ENCODE peak calls at places on chromosome 3, in six cellular contexts. One of them, this sample, is unnamed.

GRCh38 chr3:51712511-51712931 is 5.7 kb downstream of the GRM2 start:
- DNase-seq in stimulated activated CD4-positive, alpha-beta T cell treated with anti-CD3 and anti-CD28 coated beads, Interleukin-15, amount 100 ng/mL, for 24 hours: no peak
- DNase-seq in activated CD4-positive, alpha-beta T cell treated with anti-CD3 and anti-CD28 coated beads, Interleukin-2, amount 50 U/mL, for 24 hours: no peak
- DNase-seq in NCI-H1694 treated with DMSO at 0.1 percent for 48 hours: no peak
- DNase-seq in RWPE1: no peak
- DNase-seq in NCI-H1105: no peak
- DNase-seq in this sample: no peak

GRCh38 chr3:99119312-99119810 is 217.9 kb upstream of the DCBLD2 start:
- DNase-seq in NCI-H1105: no peak
- DNase-seq in RWPE1: no peak
- DNase-seq in NCI-H1694 treated with DMSO at 0.1 percent for 48 hours: no peak
- DNase-seq in activated CD4-positive, alpha-beta T cell treated with anti-CD3 and anti-CD28 coated beads, Interleukin-2, amount 50 U/mL, for 24 hours: no peak
- DNase-seq in stimulated activated CD4-positive, alpha-beta T cell treated with anti-CD3 and anti-CD28 coated beads, Interleukin-15, amount 100 ng/mL, for 24 hours: no peak
- DNase-seq in this sample: no peak

GRCh38 chr3:150426292-150426691 is 18.2 kb downstream of the TSC22D2 start:
- DNase-seq in NCI-H1105: no peak
- DNase-seq in NCI-H1694 treated with DMSO at 0.1 percent for 48 hours: no peak
- DNase-seq in stimulated activated CD4-positive, alpha-beta T cell treated with anti-CD3 and anti-CD28 coated beads, Interleukin-15, amount 100 ng/mL, for 24 hours: no peak
- DNase-seq in RWPE1: no peak
- DNase-seq in activated CD4-positive, alpha-beta T cell treated with anti-CD3 and anti-CD28 coated beads, Interleukin-2, amount 50 U/mL, for 24 hours: no peak
- DNase-seq in this sample: no peak

GRCh38 chr3:129278970-129279906 is 568 bp downstream of the HMCES start:
- DNase-seq in stimulated activated CD4-positive, alpha-beta T cell treated with anti-CD3 and anti-CD28 coated beads, Interleukin-15, amount 100 ng/mL, for 24 hours: peak
- DNase-seq in RWPE1: peak
- DNase-seq in NCI-H1105: peak
- DNase-seq in NCI-H1694 treated with DMSO at 0.1 percent for 48 hours: peak
- DNase-seq in activated CD4-positive, alpha-beta T cell treated with anti-CD3 and anti-CD28 coated beads, Interleukin-2, amount 50 U/mL, for 24 hours: peak
- DNase-seq in this sample: no peak

GRCh38 chr3:5006755-5007202 is 27.5 kb downstream of the BHLHE40 start:
- DNase-seq in stimulated activated CD4-positive, alpha-beta T cell treated with anti-CD3 and anti-CD28 coated beads, Interleukin-15, amount 100 ng/mL, for 24 hours: peak
- DNase-seq in RWPE1: no peak
- DNase-seq in activated CD4-positive, alpha-beta T cell treated with anti-CD3 and anti-CD28 coated beads, Interleukin-2, amount 50 U/mL, for 24 hours: peak
- DNase-seq in NCI-H1105: no peak
- DNase-seq in NCI-H1694 treated with DMSO at 0.1 percent for 48 hours: no peak
- DNase-seq in this sample: no peak

GRCh38 chr3:197305854-197306253 is 7.4 kb upstream of the DLG1 start:
- DNase-seq in NCI-H1105: no peak
- DNase-seq in activated CD4-positive, alpha-beta T cell treated with anti-CD3 and anti-CD28 coated beads, Interleukin-2, amount 50 U/mL, for 24 hours: peak
- DNase-seq in stimulated activated CD4-positive, alpha-beta T cell treated with anti-CD3 and anti-CD28 coated beads, Interleukin-15, amount 100 ng/mL, for 24 hours: peak
- DNase-seq in NCI-H1694 treated with DMSO at 0.1 percent for 48 hours: no peak
- DNase-seq in RWPE1: no peak
- DNase-seq in this sample: no peak

GRCh38 chr3:100614941-100615340 is 5.5 kb downstream of the ADGRG7 start:
- DNase-seq in stimulated activated CD4-positive, alpha-beta T cell treated with anti-CD3 and anti-CD28 coated beads, Interleukin-15, amount 100 ng/mL, for 24 hours: no peak
- DNase-seq in RWPE1: no peak
- DNase-seq in NCI-H1105: no peak
- DNase-seq in activated CD4-positive, alpha-beta T cell treated with anti-CD3 and anti-CD28 coated beads, Interleukin-2, amount 50 U/mL, for 24 hours: no peak
- DNase-seq in NCI-H1694 treated with DMSO at 0.1 percent for 48 hours: no peak
- DNase-seq in this sample: no peak

GRCh38 chr3:183837894-183838293 is 12.5 kb upstream of the MAP6D1 start:
- DNase-seq in stimulated activated CD4-positive, alpha-beta T cell treated with anti-CD3 and anti-CD28 coated beads, Interleukin-15, amount 100 ng/mL, for 24 hours: no peak
- DNase-seq in NCI-H1694 treated with DMSO at 0.1 percent for 48 hours: no peak
- DNase-seq in NCI-H1105: no peak
- DNase-seq in activated CD4-positive, alpha-beta T cell treated with anti-CD3 and anti-CD28 coated beads, Interleukin-2, amount 50 U/mL, for 24 hours: no peak
- DNase-seq in RWPE1: no peak
- DNase-seq in this sample: no peak

GRCh38 chr3:172150896-172151295 is 111.5 kb downstream of the FNDC3B start:
- DNase-seq in NCI-H1694 treated with DMSO at 0.1 percent for 48 hours: no peak
- DNase-seq in RWPE1: no peak
- DNase-seq in activated CD4-positive, alpha-beta T cell treated with anti-CD3 and anti-CD28 coated beads, Interleukin-2, amount 50 U/mL, for 24 hours: no peak
- DNase-seq in stimulated activated CD4-positive, alpha-beta T cell treated with anti-CD3 and anti-CD28 coated beads, Interleukin-15, amount 100 ng/mL, for 24 hours: no peak
- DNase-seq in NCI-H1105: no peak
- DNase-seq in this sample: no peak

GRCh38 chr3:126438186-126438585 is 37.5 kb downstream of the ZXDC start:
- DNase-seq in activated CD4-positive, alpha-beta T cell treated with anti-CD3 and anti-CD28 coated beads, Interleukin-2, amount 50 U/mL, for 24 hours: no peak
- DNase-seq in NCI-H1105: no peak
- DNase-seq in RWPE1: no peak
- DNase-seq in stimulated activated CD4-positive, alpha-beta T cell treated with anti-CD3 and anti-CD28 coated beads, Interleukin-15, amount 100 ng/mL, for 24 hours: no peak
- DNase-seq in NCI-H1694 treated with DMSO at 0.1 percent for 48 hours: no peak
- DNase-seq in this sample: no peak

GRCh38 chr3:58528629-58529028 is 8.4 kb downstream of the ACOX2 start:
- DNase-seq in RWPE1: peak
- DNase-seq in activated CD4-positive, alpha-beta T cell treated with anti-CD3 and anti-CD28 coated beads, Interleukin-2, amount 50 U/mL, for 24 hours: no peak
- DNase-seq in stimulated activated CD4-positive, alpha-beta T cell treated with anti-CD3 and anti-CD28 coated beads, Interleukin-15, amount 100 ng/mL, for 24 hours: no peak
- DNase-seq in NCI-H1105: peak
- DNase-seq in NCI-H1694 treated with DMSO at 0.1 percent for 48 hours: no peak
- DNase-seq in this sample: no peak

GRCh38 chr3:2540115-2540514 is 441.4 kb downstream of the CNTN4 start:
- DNase-seq in activated CD4-positive, alpha-beta T cell treated with anti-CD3 and anti-CD28 coated beads, Interleukin-2, amount 50 U/mL, for 24 hours: no peak
- DNase-seq in stimulated activated CD4-positive, alpha-beta T cell treated with anti-CD3 and anti-CD28 coated beads, Interleukin-15, amount 100 ng/mL, for 24 hours: no peak
- DNase-seq in RWPE1: no peak
- DNase-seq in NCI-H1105: no peak
- DNase-seq in NCI-H1694 treated with DMSO at 0.1 percent for 48 hours: no peak
- DNase-seq in this sample: no peak

GRCh38 chr3:72099331-72100061 is 314.5 kb upstream of the PROK2 start:
- DNase-seq in activated CD4-positive, alpha-beta T cell treated with anti-CD3 and anti-CD28 coated beads, Interleukin-2, amount 50 U/mL, for 24 hours: no peak
- DNase-seq in RWPE1: no peak
- DNase-seq in NCI-H1694 treated with DMSO at 0.1 percent for 48 hours: no peak
- DNase-seq in NCI-H1105: no peak
- DNase-seq in stimulated activated CD4-positive, alpha-beta T cell treated with anti-CD3 and anti-CD28 coated beads, Interleukin-15, amount 100 ng/mL, for 24 hours: no peak
- DNase-seq in this sample: no peak

GRCh38 chr3:101381809-101382208 is 61.4 kb upstream of the IMPG2 start:
- DNase-seq in activated CD4-positive, alpha-beta T cell treated with anti-CD3 and anti-CD28 coated beads, Interleukin-2, amount 50 U/mL, for 24 hours: no peak
- DNase-seq in RWPE1: peak
- DNase-seq in NCI-H1694 treated with DMSO at 0.1 percent for 48 hours: peak
- DNase-seq in stimulated activated CD4-positive, alpha-beta T cell treated with anti-CD3 and anti-CD28 coated beads, Interleukin-15, amount 100 ng/mL, for 24 hours: no peak
- DNase-seq in NCI-H1105: peak
- DNase-seq in this sample: peak

GRCh38 chr3:66809579-66809958 is 188.5 kb upstream of the KBTBD8 start:
- DNase-seq in RWPE1: no peak
- DNase-seq in NCI-H1694 treated with DMSO at 0.1 percent for 48 hours: no peak
- DNase-seq in activated CD4-positive, alpha-beta T cell treated with anti-CD3 and anti-CD28 coated beads, Interleukin-2, amount 50 U/mL, for 24 hours: no peak
- DNase-seq in stimulated activated CD4-positive, alpha-beta T cell treated with anti-CD3 and anti-CD28 coated beads, Interleukin-15, amount 100 ng/mL, for 24 hours: no peak
- DNase-seq in NCI-H1105: no peak
- DNase-seq in this sample: no peak

GRCh38 chr3:30232142-30232541 is 374.3 kb upstream of the TGFBR2 start:
- DNase-seq in NCI-H1105: no peak
- DNase-seq in NCI-H1694 treated with DMSO at 0.1 percent for 48 hours: no peak
- DNase-seq in stimulated activated CD4-positive, alpha-beta T cell treated with anti-CD3 and anti-CD28 coated beads, Interleukin-15, amount 100 ng/mL, for 24 hours: no peak
- DNase-seq in activated CD4-positive, alpha-beta T cell treated with anti-CD3 and anti-CD28 coated beads, Interleukin-2, amount 50 U/mL, for 24 hours: no peak
- DNase-seq in RWPE1: no peak
- DNase-seq in this sample: no peak

GRCh38 chr3:35666893-35667292 is 27.6 kb downstream of the ARPP21 start:
- DNase-seq in NCI-H1105: no peak
- DNase-seq in stimulated activated CD4-positive, alpha-beta T cell treated with anti-CD3 and anti-CD28 coated beads, Interleukin-15, amount 100 ng/mL, for 24 hours: no peak
- DNase-seq in NCI-H1694 treated with DMSO at 0.1 percent for 48 hours: no peak
- DNase-seq in RWPE1: no peak
- DNase-seq in activated CD4-positive, alpha-beta T cell treated with anti-CD3 and anti-CD28 coated beads, Interleukin-2, amount 50 U/mL, for 24 hours: no peak
- DNase-seq in this sample: no peak

GRCh38 chr3:177419904-177420601 is 222.8 kb upstream of the TBL1XR1 start:
- DNase-seq in RWPE1: no peak
- DNase-seq in activated CD4-positive, alpha-beta T cell treated with anti-CD3 and anti-CD28 coated beads, Interleukin-2, amount 50 U/mL, for 24 hours: no peak
- DNase-seq in NCI-H1694 treated with DMSO at 0.1 percent for 48 hours: no peak
- DNase-seq in NCI-H1105: no peak
- DNase-seq in stimulated activated CD4-positive, alpha-beta T cell treated with anti-CD3 and anti-CD28 coated beads, Interleukin-15, amount 100 ng/mL, for 24 hours: peak
- DNase-seq in this sample: no peak